ENCODE peak calls at places on chromosomes 3 and 15, in five cellular contexts. G is GM13976; V is activated T-cell treated with anti-CD3 and anti-CD28 coated beads, Interleukin-2, amount 50 U/mL, for 72 hours; T is H54; X is globus pallidus. Y is an unnamed sample.

GRCh38 chr3:162544246-162544645 is 1047.6 kb downstream of the OTOL1 start:
- DNase-seq in V (no peak), G (no peak), X (no peak), T (no peak), Y (no peak)

GRCh38 chr3:174945951-174946350 is 86.8 kb downstream of the NAALADL2 start:
- DNase-seq in T (no peak), G (no peak), V (no peak), X (no peak), Y (no peak)

GRCh38 chr3:191238321-191238817 is 39.3 kb downstream of the OSTN start:
- DNase-seq in X (no peak), V (no peak), G (no peak), T (no peak), Y (peak; percentile 20)

GRCh38 chr3:73781536-73781935 is 156.8 kb upstream of the PDZRN3 start:
- DNase-seq in G (no peak), T (no peak), V (no peak), X (peak; percentile 78), Y (peak; percentile 76)

GRCh38 chr3:134640872-134641470 is 9.9 kb downstream of the KY start:
- DNase-seq in X (peak; percentile 20), G (no peak), V (no peak), T (no peak), Y (peak; percentile 46)

GRCh38 chr3:188455748-188456147 is 301.8 kb downstream of the LPP start:
- DNase-seq in G (no peak), T (no peak), X (no peak), V (no peak), Y (no peak)

GRCh38 chr3:18351823-18352744 is 73.1 kb downstream of the SATB1 start:
- DNase-seq in G (no peak), T (no peak), X (no peak), V (no peak), Y (peak; percentile 58)

GRCh38 chr3:71658131-71658530 is 67.1 kb downstream of the EIF4E3 start:
- DNase-seq in T (peak; percentile 51), G (no peak), V (no peak), X (no peak), Y (peak; percentile 95)

GRCh38 chr15:47514251-47514652 is 203.1 kb upstream of the SEMA6D start:
- DNase-seq in X (no peak), V (no peak), T (no peak), G (no peak), Y (peak; percentile 40)

GRCh38 chr3:45249391-45249790 is 23.3 kb upstream of the TMEM158 start:
- DNase-seq in T (no peak), X (no peak), G (no peak), V (no peak), Y (no peak)

GRCh38 chr3:47283596-47284364 is 1.0 kb downstream of the KLHL18 start:
- DNase-seq in G (peak; percentile 34), V (peak; percentile 28), X (no peak), T (no peak), Y (peak; percentile 32)

GRCh38 chr3:171875923-171876412 is 32.8 kb downstream of the TMEM212 start:
- DNase-seq in T (no peak), X (no peak), G (no peak), V (peak; percentile 13), Y (peak; percentile 69)

Y was measured in astrocyte of the hippocampus.